ENCODE peak calls at places on chromosomes 3 and 15, in five cellular contexts. Q is H9, Y is hepatocyte, I is fibroblast of lung, L is astrocyte. W is an unnamed sample.

GRCh38 chr3:72386322-72386721 is 461.9 kb downstream of the SHQ1 start:
- DNase-seq in Y (peak; percentile 45), L (no peak), Q (no peak), I (no peak), W (no peak)

GRCh38 chr3:176663376-176663775 is 533.9 kb downstream of the TBL1XR1 start:
- DNase-seq in Q (no peak), I (no peak), L (peak; percentile 59), Y (no peak), W (peak; percentile 19)

GRCh38 chr15:33279613-33280205 is 31.1 kb upstream of the RYR3 start:
- DNase-seq in L (peak; percentile 44), I (peak; percentile 14), Y (no peak), Q (no peak), W (peak; percentile 84)

GRCh38 chr3:71121429-71122167 is 461.9 kb downstream of the FOXP1 start:
- DNase-seq in Q (no peak), I (no peak), L (no peak), Y (no peak), W (no peak)

GRCh38 chr15:77798847-77799246 is 166.1 kb upstream of the LINGO1 start:
- DNase-seq in Q (no peak), L (no peak), I (no peak), Y (no peak), W (no peak)

GRCh38 chr15:57505949-57506391 is 85.7 kb upstream of the MYZAP start:
- DNase-seq in I (peak; percentile 70), Q (no peak), Y (peak; percentile 90), L (no peak), W (peak; percentile 95)

GRCh38 chr3:46989146-46989810 is 9.8 kb downstream of the NBEAL2 start:
- DNase-seq in Y (no peak), L (no peak), I (no peak), Q (peak; percentile 57), W (no peak)

GRCh38 chr3:123773681-123774431 is 110.3 kb downstream of the MYLK start:
- DNase-seq in L (peak; percentile 76), Q (no peak), Y (peak; percentile 33), I (peak; percentile 97), W (no peak)

GRCh38 chr3:117651271-117651670 is 941.7 kb downstream of the TUSC7 start:
- DNase-seq in Y (no peak), I (peak; percentile 29), Q (no peak), L (no peak), W (no peak)

GRCh38 chr3:194840661-194841514 is 155.2 kb downstream of the FAM43A start:
- DNase-seq in L (peak; percentile 66), I (peak; percentile 4), Q (no peak), Y (peak; percentile 58), W (peak; percentile 75)

GRCh38 chr3:103907567-103907966 is 1459.1 kb upstream of the ALCAM start:
- DNase-seq in Q (no peak), I (no peak), Y (no peak), L (no peak), W (no peak)

GRCh38 chr3:64684715-64685261 is 3.0 kb downstream of the ADAMTS9 start:
- DNase-seq in Y (peak; percentile 64), Q (peak; percentile 71), I (peak; percentile 81), L (peak; percentile 10), W (no peak)

GRCh38 chr3:133821767-133822638 is 16.4 kb downstream of the SRPRB start:
- DNase-seq in Q (peak; percentile 50), I (peak; percentile 77), L (peak; percentile 60), Y (peak; percentile 46), W (peak; percentile 66)

GRCh38 chr15:74038707-74039655 is 43.4 kb downstream of the GOLGA6A start:
- DNase-seq in Q (no peak), Y (no peak), L (peak; percentile 52), I (peak; percentile 15), W (no peak)

GRCh38 chr3:155554777-155555445 is 190.0 kb downstream of the PLCH1 start:
- DNase-seq in I (no peak), Y (peak; percentile 75), L (no peak), Q (no peak), W (no peak)

GRCh38 chr3:155556531-155556930 is 188.3 kb downstream of the PLCH1 start:
- DNase-seq in Q (no peak), I (no peak), L (peak; percentile 31), Y (no peak), W (no peak)

GRCh38 chr3:155555479-155556065 is 189.3 kb downstream of the PLCH1 start:
- DNase-seq in I (no peak), L (no peak), Q (no peak), Y (peak; percentile 16), W (no peak)

GRCh38 chr3:155550386-155550785 is 194.5 kb downstream of the PLCH1 start:
- DNase-seq in L (no peak), Q (no peak), Y (no peak), I (no peak), W (no peak)

GRCh38 chr3:155553800-155554199 is 191.1 kb downstream of the PLCH1 start:
- DNase-seq in Q (no peak), I (no peak), L (no peak), Y (no peak), W (peak; percentile 16)
- H2AFZ ChIP-seq in Q (no peak overlapping the region), I (no peak overlapping the region), L (no peak overlapping the region), Y (no peak overlapping the region), W (no peak overlapping the region)

GRCh38 chr3:125435231-125435630 is 60.1 kb upstream of the ZNF148 start:
- DNase-seq in L (no peak), Y (no peak), Q (no peak), I (no peak), W (no peak)
- H2AFZ ChIP-seq in L (peak overlapping the region; percentile 21), Y (no peak overlapping the region), Q (no peak overlapping the region), I (no peak overlapping the region), W (no peak overlapping the region)

GRCh38 chr3:84126160-84126559 is 832.6 kb upstream of the CADM2 start:
- DNase-seq in Q (no peak), L (no peak), I (no peak), Y (no peak), W (no peak)

GRCh38 chr3:84125201-84125721 is 833.5 kb upstream of the CADM2 start:
- DNase-seq in I (no peak), Q (no peak), L (no peak), Y (no peak), W (no peak)

GRCh38 chr3:84125760-84126159 is 833.0 kb upstream of the CADM2 start:
- DNase-seq in Y (no peak), I (no peak), L (no peak), Q (no peak), W (no peak)

DNA sequence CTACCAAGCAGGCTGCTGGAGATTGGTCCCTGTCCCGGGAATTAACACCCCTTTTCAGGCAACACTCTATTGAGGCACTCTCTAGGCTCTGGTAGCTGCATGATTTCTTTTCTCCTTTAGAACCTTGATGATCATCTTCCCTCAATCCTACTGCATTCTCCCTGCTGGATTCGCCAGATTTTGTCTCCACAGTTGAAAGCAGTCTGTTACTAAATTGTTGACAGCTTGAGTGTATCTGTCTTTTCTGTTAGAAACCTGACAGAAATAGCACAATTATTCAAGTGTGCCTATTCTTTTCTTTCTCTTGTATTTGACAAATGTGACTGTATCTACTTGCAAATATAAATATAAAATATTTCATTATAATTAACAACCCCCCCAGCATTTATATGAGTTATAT is 830.8 kb upstream of the CADM2 start:
- DNase-seq in I (no peak), L (no peak), Y (no peak), Q (no peak), W (no peak)
- H2AFZ ChIP-seq in I (no peak overlapping the region), L (no peak overlapping the region), Y (no peak overlapping the region), Q (no peak overlapping the region), W (no peak overlapping the region)

DNA sequence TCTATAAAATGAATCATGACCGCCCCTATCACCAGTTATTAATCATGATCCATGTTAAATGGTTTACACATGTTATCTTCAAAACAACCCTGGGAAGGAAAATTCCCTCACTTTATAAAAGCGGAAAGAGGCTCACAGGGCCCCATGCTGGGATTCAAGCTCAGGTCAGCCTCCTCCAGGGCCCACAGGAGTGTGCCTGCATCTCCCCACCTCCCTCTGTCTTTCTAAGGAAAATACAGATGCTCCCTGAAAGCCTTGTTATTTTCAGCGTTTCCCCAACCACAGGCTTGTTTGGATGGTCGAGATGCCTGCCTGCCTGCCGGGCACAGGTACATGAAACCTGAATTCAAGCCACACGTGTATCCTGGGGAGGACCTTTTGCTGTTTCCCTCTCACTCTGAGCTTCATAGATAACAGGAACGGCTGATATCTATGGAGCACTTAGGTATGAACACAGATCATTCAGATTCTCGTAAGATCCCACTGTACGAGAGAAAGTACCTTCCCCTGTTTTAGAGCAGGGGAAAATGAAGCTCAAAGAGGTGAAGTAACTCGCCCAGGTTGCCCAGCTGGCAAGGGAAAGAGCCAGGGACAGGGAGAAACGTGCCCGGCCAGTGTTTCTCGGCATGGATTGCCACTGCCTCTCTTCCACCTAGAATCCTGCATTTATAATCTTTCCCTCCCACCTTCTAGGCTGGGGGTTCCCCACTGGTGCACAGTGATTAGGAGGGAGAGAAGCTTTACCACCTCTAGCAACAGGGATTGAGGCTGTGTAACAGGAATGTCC is 39.2 kb downstream of the EHD4 start:
- DNase-seq in L (no peak), Q (peak; percentile 23), Y (no peak), I (no peak), W (no peak)
- H2AFZ ChIP-seq in L (no peak overlapping the region), Q (no peak overlapping the region), Y (no peak overlapping the region), I (no peak overlapping the region), W (no peak overlapping the region)

W was measured in PC-3.